ENCODE peak calls at places on chromosomes 7 and 10, in nine cellular contexts. Z, N, J, H, Y, W, S, B and L are unnamed samples.

GRCh38 chr7:116290740-116291139 is 80.4 kb downstream of the TES start:
- DNase-seq in S (no peak), H (no peak), N (no peak), W (no peak), Y (no peak), J (no peak), Z (peak; percentile 55), B (no peak), L (no peak)

GRCh38 chr7:150986099-150986512 is 4.7 kb upstream of the NOS3 start:
- DNase-seq in H (no peak), B (peak; percentile 44), N (peak; percentile 55), W (peak; percentile 37), S (peak; percentile 38), Z (peak; percentile 91), J (no peak), Y (peak; percentile 76), L (peak; percentile 50)

GRCh38 chr7:1807821-1808600 is 137.9 kb downstream of the ELFN1 start:
- DNase-seq in N (no peak), J (no peak), H (no peak), W (no peak), S (no peak), Y (no peak), Z (no peak), B (no peak), L (no peak)

GRCh38 chr10:103986360-103986759 is 19.4 kb downstream of the SLK start:
- DNase-seq in W (no peak), H (no peak), N (no peak), S (peak; percentile 19), J (no peak), Z (no peak), Y (no peak), B (no peak), L (no peak)

GRCh38 chr7:8724080-8724718 is 290.8 kb downstream of the NXPH1 start:
- DNase-seq in H (no peak), N (peak; percentile 0), J (no peak), Y (peak; percentile 57), S (peak; percentile 1), W (peak; percentile 2), Z (peak; percentile 91), B (no peak), L (peak; percentile 13)

GRCh38 chr7:21754963-21755362 is 190.7 kb downstream of the CDCA7L start:
- DNase-seq in Z (peak; percentile 62), J (no peak), W (no peak), Y (no peak), H (no peak), B (no peak), S (no peak), N (no peak), L (no peak)

GRCh38 chr7:100887186-100887954 is 2.1 kb downstream of the UFSP1 start:
- DNase-seq in N (no peak), S (no peak), H (no peak), W (no peak), Y (no peak), J (no peak), Z (no peak), B (no peak), L (no peak)

GRCh38 chr7:38367301-38367700 is 93.9 kb upstream of the TARP start:
- DNase-seq in S (no peak), H (no peak), J (no peak), B (no peak), N (no peak), W (no peak), Z (no peak), Y (no peak), L (no peak)

GRCh38 chr10:48469516-48470020 is 135.3 kb downstream of the ARHGAP22 start:
- DNase-seq in W (no peak), N (no peak), H (no peak), Y (no peak), J (no peak), B (peak; percentile 30), S (no peak), Z (no peak), L (no peak)

GRCh38 chr7:93218997-93219827 is 7.1 kb downstream of the HEPACAM2 start:
- DNase-seq in J (no peak), S (no peak), N (no peak), Z (no peak), H (no peak), B (no peak), W (no peak), Y (no peak), L (no peak)

GRCh38 chr10:95650232-95650631 is 6.3 kb downstream of the ALDH18A1 start:
- DNase-seq in N (no peak), S (no peak), Y (no peak), W (no peak), Z (peak; percentile 42), J (no peak), B (no peak), H (no peak), L (no peak)

GRCh38 chr7:97842772-97843345 is 29.3 kb downstream of the ASNS start:
- DNase-seq in Z (no peak), N (no peak), S (no peak), B (no peak), Y (no peak), H (no peak), W (no peak), J (no peak), L (no peak)

GRCh38 chr10:93402192-93402591 is 79.9 kb downstream of the MYOF start:
- DNase-seq in J (no peak), W (no peak), N (no peak), Y (no peak), B (no peak), Z (no peak), H (no peak), S (no peak), L (no peak)

GRCh38 chr10:73798927-73799563 is 12.4 kb downstream of the NDST2 start:
- DNase-seq in S (no peak), Y (no peak), H (no peak), B (no peak), Z (no peak), N (no peak), J (no peak), W (no peak), L (no peak)

GRCh38 chr7:121107923-121108498 is 119.5 kb downstream of the CPED1 start:
- DNase-seq in W (peak; percentile 44), S (peak; percentile 50), J (no peak), Y (peak; percentile 9), B (peak; percentile 73), N (peak; percentile 69), Z (peak; percentile 85), H (no peak), L (no peak)

GRCh38 chr10:13740416-13740815 is 153.7 kb downstream of the PRPF18 start:
- DNase-seq in H (no peak), S (no peak), B (no peak), J (no peak), Y (no peak), N (no peak), W (no peak), Z (no peak), L (no peak)

GRCh38 chr7:44798649-44799275 is 2.3 kb downstream of the PPIA start:
- DNase-seq in H (no peak), Z (no peak), B (peak; percentile 65), S (no peak), J (no peak), W (no peak), N (no peak), Y (no peak), L (no peak)

GRCh38 chr7:134140889-134141867 is 14.0 kb downstream of the LRGUK start:
- DNase-seq in H (peak; percentile 31), S (peak; percentile 32), B (peak; percentile 60), W (peak; percentile 57), N (peak; percentile 59), J (peak; percentile 29), Z (peak; percentile 94), Y (peak; percentile 71), L (peak; percentile 46)

GRCh38 chr10:6558272-6558671 is 21.8 kb downstream of the PRKCQ start:
- DNase-seq in J (no peak), N (no peak), W (no peak), S (no peak), Y (no peak), Z (no peak), H (no peak), B (no peak), L (no peak)

GRCh38 chr10:46538723-46539426 is 17.6 kb downstream of the GPRIN2 start:
- DNase-seq in Y (no peak), W (no peak), J (no peak), B (no peak), H (no peak), N (no peak), Z (no peak), S (no peak), L (no peak)

GRCh38 chr7:69780377-69780776 is 182.1 kb downstream of the AUTS2 start:
- DNase-seq in Y (no peak), Z (peak; percentile 80), W (no peak), H (no peak), S (no peak), N (no peak), J (no peak), B (no peak), L (peak; percentile 91)

GRCh38 chr10:124003481-124004371 is 89.7 kb downstream of the CHST15 start:
- DNase-seq in Z (no peak), B (no peak), Y (no peak), H (no peak), J (no peak), W (no peak), N (no peak), S (no peak), L (no peak)

GRCh38 chr7:11330717-11331116 is 357.0 kb downstream of the PHF14 start:
- DNase-seq in N (no peak), Y (no peak), W (no peak), J (no peak), Z (no peak), B (no peak), H (no peak), S (no peak), L (no peak)

GRCh38 chr7:69603937-69604494 is 5.7 kb downstream of the AUTS2 start:
- DNase-seq in Z (no peak), Y (no peak), N (no peak), B (no peak), W (no peak), H (no peak), S (no peak), J (no peak), L (no peak)